ENCODE peak calls at places on chromosomes 6 and 20, in six cellular contexts. One of them, this sample, is unnamed.
A peak's percentile ranks its signal among the peaks of the same experiment; 100 is the strongest.

GRCh38 chr6:63502165-63502564 is 70.1 kb upstream of the LOC128125822 start:
- DNase-seq in heart left ventricle: no peak
- DNase-seq in IMR-90: no peak
- DNase-seq in GM12864: no peak
- DNase-seq in left ventricle myocardium inferior: no peak
- DNase-seq in neural progenitor cell: no peak
- DNase-seq in this sample: no peak

GRCh38 chr6:152428126-152428525 is 209.0 kb downstream of the SYNE1 start:
- DNase-seq in IMR-90: peak; percentile 1
- DNase-seq in neural progenitor cell: peak; percentile 37
- DNase-seq in heart left ventricle: no peak
- DNase-seq in left ventricle myocardium inferior: no peak
- DNase-seq in GM12864: no peak
- DNase-seq in this sample: no peak

GRCh38 chr6:147080215-147080614 is 124.0 kb upstream of the STXBP5 start:
- DNase-seq in heart left ventricle: no peak
- DNase-seq in IMR-90: no peak
- DNase-seq in GM12864: no peak
- DNase-seq in left ventricle myocardium inferior: no peak
- DNase-seq in neural progenitor cell: no peak
- DNase-seq in this sample: no peak

GRCh38 chr6:47413752-47414516 is 63.7 kb upstream of the CD2AP start:
- DNase-seq in IMR-90: peak; percentile 69
- DNase-seq in neural progenitor cell: peak; percentile 53
- DNase-seq in GM12864: peak; percentile 47
- DNase-seq in heart left ventricle: peak; percentile 29
- DNase-seq in left ventricle myocardium inferior: no peak
- DNase-seq in this sample: peak; percentile 74

GRCh38 chr20:52004720-52005119 is 186.9 kb downstream of the ZFP64 start:
- DNase-seq in heart left ventricle: no peak
- DNase-seq in left ventricle myocardium inferior: no peak
- DNase-seq in GM12864: no peak
- DNase-seq in neural progenitor cell: no peak
- DNase-seq in IMR-90: peak; percentile 72
- DNase-seq in this sample: no peak

GRCh38 chr20:57439432-57439831 is 48.2 kb downstream of the RBM38 start:
- DNase-seq in neural progenitor cell: no peak
- DNase-seq in GM12864: no peak
- DNase-seq in left ventricle myocardium inferior: peak; percentile 76
- DNase-seq in heart left ventricle: peak; percentile 82
- DNase-seq in IMR-90: no peak
- DNase-seq in this sample: no peak

GRCh38 chr6:73747293-73747692 is 51.3 kb downstream of the CD109 start:
- DNase-seq in heart left ventricle: no peak
- DNase-seq in GM12864: no peak
- DNase-seq in IMR-90: no peak
- DNase-seq in neural progenitor cell: no peak
- DNase-seq in left ventricle myocardium inferior: no peak
- DNase-seq in this sample: peak; percentile 66

GRCh38 chr6:10968776-10969175 is 75.3 kb downstream of the ELOVL2 start:
- DNase-seq in IMR-90: peak; percentile 95
- DNase-seq in heart left ventricle: no peak
- DNase-seq in GM12864: no peak
- DNase-seq in left ventricle myocardium inferior: no peak
- DNase-seq in neural progenitor cell: no peak
- DNase-seq in this sample: no peak

GRCh38 chr6:106146852-106147351 is 60.8 kb downstream of the PRDM1 start:
- DNase-seq in heart left ventricle: no peak
- DNase-seq in left ventricle myocardium inferior: no peak
- DNase-seq in neural progenitor cell: no peak
- DNase-seq in GM12864: no peak
- DNase-seq in IMR-90: peak; percentile 34
- DNase-seq in this sample: peak; percentile 80

GRCh38 chr6:135182120-135182992 is 1.2 kb downstream of the MYB start:
- DNase-seq in neural progenitor cell: peak; percentile 55
- DNase-seq in IMR-90: no peak
- DNase-seq in left ventricle myocardium inferior: no peak
- DNase-seq in heart left ventricle: peak; percentile 21
- DNase-seq in GM12864: no peak
- DNase-seq in this sample: peak; percentile 61

GRCh38 chr20:33349493-33349892 is 51.8 kb downstream of the CDK5RAP1 start:
- DNase-seq in neural progenitor cell: no peak
- DNase-seq in heart left ventricle: no peak
- DNase-seq in left ventricle myocardium inferior: no peak
- DNase-seq in IMR-90: no peak
- DNase-seq in GM12864: no peak
- DNase-seq in this sample: no peak

GRCh38 chr20:38168791-38169589 is 3.9 kb upstream of the TGM2 start:
- DNase-seq in IMR-90: no peak
- DNase-seq in GM12864: no peak
- DNase-seq in neural progenitor cell: no peak
- DNase-seq in heart left ventricle: no peak
- DNase-seq in left ventricle myocardium inferior: no peak
- DNase-seq in this sample: no peak

GRCh38 chr6:141540207-141540606 is 592.5 kb upstream of the GJE1 start:
- DNase-seq in IMR-90: no peak
- DNase-seq in heart left ventricle: no peak
- DNase-seq in left ventricle myocardium inferior: no peak
- DNase-seq in neural progenitor cell: no peak
- DNase-seq in GM12864: no peak
- DNase-seq in this sample: no peak

GRCh38 chr6:105678516-105678915 is 275.6 kb upstream of the PREP start:
- DNase-seq in neural progenitor cell: no peak
- DNase-seq in GM12864: no peak
- DNase-seq in heart left ventricle: no peak
- DNase-seq in IMR-90: peak; percentile 6
- DNase-seq in left ventricle myocardium inferior: no peak
- DNase-seq in this sample: no peak

GRCh38 chr6:73058736-73059135 is 166.6 kb downstream of the KHDC1L start:
- DNase-seq in IMR-90: no peak
- DNase-seq in neural progenitor cell: no peak
- DNase-seq in heart left ventricle: no peak
- DNase-seq in GM12864: no peak
- DNase-seq in left ventricle myocardium inferior: no peak
- DNase-seq in this sample: no peak

GRCh38 chr6:77461796-77462195 is 1.5 kb downstream of the HTR1B start:
- DNase-seq in GM12864: no peak
- DNase-seq in IMR-90: no peak
- DNase-seq in heart left ventricle: no peak
- DNase-seq in neural progenitor cell: no peak
- DNase-seq in left ventricle myocardium inferior: no peak
- DNase-seq in this sample: no peak

GRCh38 chr6:33929575-33930288 is 125.9 kb upstream of the MLN start:
- DNase-seq in IMR-90: no peak
- DNase-seq in left ventricle myocardium inferior: peak; percentile 39
- DNase-seq in neural progenitor cell: no peak
- DNase-seq in heart left ventricle: no peak
- DNase-seq in GM12864: no peak
- DNase-seq in this sample: no peak

GRCh38 chr6:41700577-41701347 is 34.6 kb downstream of the TFEB start:
- DNase-seq in heart left ventricle: no peak
- DNase-seq in IMR-90: no peak
- DNase-seq in GM12864: no peak
- DNase-seq in neural progenitor cell: peak; percentile 23
- DNase-seq in left ventricle myocardium inferior: peak; percentile 47
- DNase-seq in this sample: no peak

GRCh38 chr20:8661229-8662023 is 407.5 kb upstream of the PLCB4 start:
- DNase-seq in heart left ventricle: no peak
- DNase-seq in left ventricle myocardium inferior: no peak
- DNase-seq in IMR-90: no peak
- DNase-seq in neural progenitor cell: peak; percentile 12
- DNase-seq in GM12864: no peak
- DNase-seq in this sample: no peak

GRCh38 chr6:149852180-149852579 is 12.0 kb downstream of the LRP11 start:
- DNase-seq in heart left ventricle: no peak
- DNase-seq in IMR-90: peak; percentile 62
- DNase-seq in GM12864: no peak
- DNase-seq in neural progenitor cell: no peak
- DNase-seq in left ventricle myocardium inferior: no peak
- DNase-seq in this sample: peak; percentile 46

GRCh38 chr6:128179890-128180440 is 279.1 kb upstream of the THEMIS start:
- DNase-seq in IMR-90: no peak
- DNase-seq in GM12864: no peak
- DNase-seq in neural progenitor cell: no peak
- DNase-seq in heart left ventricle: no peak
- DNase-seq in left ventricle myocardium inferior: no peak
- DNase-seq in this sample: no peak

GRCh38 chr6:157235600-157236039 is 87.7 kb downstream of the TMEM242 start:
- DNase-seq in neural progenitor cell: peak; percentile 90
- DNase-seq in GM12864: no peak
- DNase-seq in IMR-90: peak; percentile 33
- DNase-seq in left ventricle myocardium inferior: peak; percentile 64
- DNase-seq in heart left ventricle: peak; percentile 62
- DNase-seq in this sample: no peak

GRCh38 chr6:29676981-29677601 is 3.9 kb downstream of the ZFP57 start:
- DNase-seq in left ventricle myocardium inferior: no peak
- DNase-seq in heart left ventricle: no peak
- DNase-seq in GM12864: no peak
- DNase-seq in IMR-90: no peak
- DNase-seq in neural progenitor cell: no peak
- DNase-seq in this sample: no peak

GRCh38 chr6:20900396-20901160 is 366.3 kb downstream of the CDKAL1 start:
- DNase-seq in IMR-90: no peak
- DNase-seq in heart left ventricle: no peak
- DNase-seq in GM12864: no peak
- DNase-seq in neural progenitor cell: no peak
- DNase-seq in left ventricle myocardium inferior: no peak
- DNase-seq in this sample: peak; percentile 77

GRCh38 chr6:109296305-109296915 is 85.9 kb downstream of the CD164 start:
- DNase-seq in left ventricle myocardium inferior: no peak
- DNase-seq in heart left ventricle: no peak
- DNase-seq in GM12864: no peak
- DNase-seq in neural progenitor cell: no peak
- DNase-seq in IMR-90: no peak
- DNase-seq in this sample: no peak

GRCh38 chr6:8589941-8590676 is 154.8 kb upstream of the SLC35B3 start:
- DNase-seq in neural progenitor cell: peak; percentile 41
- DNase-seq in left ventricle myocardium inferior: no peak
- DNase-seq in heart left ventricle: no peak
- DNase-seq in GM12864: no peak
- DNase-seq in IMR-90: no peak
- DNase-seq in this sample: no peak

GRCh38 chr6:139311826-139312225 is 20.0 kb upstream of the TXLNB start:
- DNase-seq in heart left ventricle: no peak
- DNase-seq in left ventricle myocardium inferior: no peak
- DNase-seq in neural progenitor cell: no peak
- DNase-seq in IMR-90: peak; percentile 27
- DNase-seq in GM12864: no peak
- DNase-seq in this sample: no peak

GRCh38 chr20:2736441-2736840 is 43.9 kb downstream of the EBF4 start:
- DNase-seq in left ventricle myocardium inferior: no peak
- DNase-seq in neural progenitor cell: no peak
- DNase-seq in heart left ventricle: no peak
- DNase-seq in IMR-90: no peak
- DNase-seq in GM12864: no peak
- DNase-seq in this sample: no peak
- H3K4me3 ChIP-seq in left ventricle myocardium inferior: no peak overlapping the region
- H3K4me3 ChIP-seq in neural progenitor cell: no peak overlapping the region
- H3K4me3 ChIP-seq in heart left ventricle: no peak overlapping the region
- H3K4me3 ChIP-seq in IMR-90: no peak overlapping the region
- H3K4me3 ChIP-seq in GM12864: no peak overlapping the region
- H3K4me3 ChIP-seq in this sample: no peak overlapping the region

DNA sequence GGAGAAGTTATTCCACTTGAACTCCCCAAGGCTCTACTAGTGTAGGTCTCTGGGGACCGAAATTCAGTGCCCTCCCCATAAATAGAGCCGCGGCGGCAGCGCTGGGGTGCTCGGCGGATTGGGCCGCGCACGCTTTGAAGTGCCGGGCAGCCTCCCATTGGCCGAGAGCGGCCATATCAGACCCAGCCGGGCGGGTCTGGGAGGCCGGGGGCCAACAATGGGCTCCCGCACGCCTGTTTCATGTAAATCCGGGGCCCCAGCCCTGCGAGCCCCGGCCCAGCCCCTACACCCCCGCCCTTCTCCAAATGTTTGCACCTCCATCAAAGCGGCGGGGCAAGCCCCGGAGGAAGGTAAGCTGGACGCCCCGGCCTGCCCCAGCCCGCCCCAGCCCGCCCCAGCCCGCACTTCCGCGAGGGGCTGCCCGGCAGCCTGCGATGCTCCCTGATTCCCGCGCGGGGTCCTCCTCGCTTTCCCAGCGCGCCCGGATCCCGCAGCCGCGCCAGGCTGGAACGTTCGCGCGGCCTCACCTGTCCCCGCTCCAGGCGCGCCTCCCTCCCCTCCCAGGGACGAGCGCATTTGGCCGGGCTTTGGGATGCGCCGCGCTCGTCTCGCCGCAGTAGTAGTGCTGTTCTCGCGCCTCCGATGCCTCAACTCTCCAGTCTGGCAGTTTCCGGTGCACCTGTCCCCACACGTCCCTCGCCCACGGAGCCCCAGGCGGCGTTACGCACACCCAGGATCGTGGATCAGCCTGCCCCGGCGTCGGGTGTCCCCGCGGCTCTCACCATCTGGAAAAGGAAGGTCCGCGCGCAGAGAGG is at the start of gene TBXT:
- DNase-seq in IMR-90: no peak
- DNase-seq in heart left ventricle: no peak
- DNase-seq in left ventricle myocardium inferior: no peak
- DNase-seq in neural progenitor cell: peak; percentile 84
- DNase-seq in GM12864: no peak
- DNase-seq in this sample: peak; percentile 92
- H3K4me3 ChIP-seq in IMR-90: no peak within 1 kb of the TSS
- H3K4me3 ChIP-seq in heart left ventricle: peak within 1 kb of the TSS; percentile 6
- H3K4me3 ChIP-seq in left ventricle myocardium inferior: peak within 1 kb of the TSS; percentile 56
- H3K4me3 ChIP-seq in neural progenitor cell: peak within 1 kb of the TSS; percentile 51
- H3K4me3 ChIP-seq in GM12864: no peak within 1 kb of the TSS
- H3K4me3 ChIP-seq in this sample: peak within 1 kb of the TSS; percentile 65

GRCh38 chr6:89243331-89243629 is 26.1 kb upstream of the GABRR1 start:
- DNase-seq in left ventricle myocardium inferior: no peak
- DNase-seq in heart left ventricle: no peak
- DNase-seq in IMR-90: no peak
- DNase-seq in neural progenitor cell: no peak
- DNase-seq in GM12864: no peak
- DNase-seq in this sample: no peak
- H3K4me3 ChIP-seq in left ventricle myocardium inferior: no peak overlapping the region
- H3K4me3 ChIP-seq in heart left ventricle: no peak overlapping the region
- H3K4me3 ChIP-seq in IMR-90: no peak overlapping the region
- H3K4me3 ChIP-seq in neural progenitor cell: no peak overlapping the region
- H3K4me3 ChIP-seq in GM12864: no peak overlapping the region
- H3K4me3 ChIP-seq in this sample: no peak overlapping the region

GRCh38 chr6:107730683-107731314 is 93.3 kb downstream of the SCML4 start:
- DNase-seq in left ventricle myocardium inferior: no peak
- DNase-seq in heart left ventricle: no peak
- DNase-seq in IMR-90: no peak
- DNase-seq in neural progenitor cell: no peak
- DNase-seq in GM12864: no peak
- DNase-seq in this sample: no peak

GRCh38 chr6:107729098-107729497 is 95.0 kb downstream of the SCML4 start:
- DNase-seq in GM12864: no peak
- DNase-seq in left ventricle myocardium inferior: no peak
- DNase-seq in neural progenitor cell: no peak
- DNase-seq in IMR-90: no peak
- DNase-seq in heart left ventricle: no peak
- DNase-seq in this sample: no peak

GRCh38 chr6:107731422-107732319 is 92.4 kb downstream of the SCML4 start:
- DNase-seq in left ventricle myocardium inferior: no peak
- DNase-seq in neural progenitor cell: no peak
- DNase-seq in GM12864: no peak
- DNase-seq in IMR-90: no peak
- DNase-seq in heart left ventricle: no peak
- DNase-seq in this sample: no peak

GRCh38 chr6:107730106-107730505 is 94.0 kb downstream of the SCML4 start:
- DNase-seq in heart left ventricle: no peak
- DNase-seq in IMR-90: no peak
- DNase-seq in GM12864: no peak
- DNase-seq in left ventricle myocardium inferior: no peak
- DNase-seq in neural progenitor cell: peak; percentile 25
- DNase-seq in this sample: no peak

GRCh38 chr6:107732461-107732860 is 91.7 kb downstream of the SCML4 start:
- DNase-seq in left ventricle myocardium inferior: no peak
- DNase-seq in GM12864: no peak
- DNase-seq in heart left ventricle: no peak
- DNase-seq in IMR-90: no peak
- DNase-seq in neural progenitor cell: no peak
- DNase-seq in this sample: no peak
- H3K4me3 ChIP-seq in left ventricle myocardium inferior: no peak overlapping the region
- H3K4me3 ChIP-seq in GM12864: no peak overlapping the region
- H3K4me3 ChIP-seq in heart left ventricle: no peak overlapping the region
- H3K4me3 ChIP-seq in IMR-90: no peak overlapping the region
- H3K4me3 ChIP-seq in neural progenitor cell: no peak overlapping the region
- H3K4me3 ChIP-seq in this sample: no peak overlapping the region

This sample was measured in GM12865.